ENCODE peak calls at places on chromosomes 7 and 10, in eight cellular contexts. I is anterior cingulate cortex; J is activated T-cell treated with anti-CD3 and anti-CD28 coated beads for 48 hours; R is RPMI8226; Q is LHCN-M2; L is stimulated activated naive B cell treated with anti-CD40 and anti-IgM and Interleukin-4, amounts not matched to agents 10 μg/mL and 1 μg/mL and 100 μg/mL, for 72 hours; P is fibroblast of the aortic adventitia; U is activated effector memory CD4-positive, alpha-beta T cell treated with Interleukin-2 at 50 U/mL for 16 hours. K is an unnamed sample.

GRCh38 chr10:58384536-58384998 is 643 bp upstream of the TFAM start:
- DNase-seq in I (no peak), J (no peak), R (no peak), Q (no peak), L (no peak), P (no peak), U (no peak), K (no peak)

GRCh38 chr10:64430690-64431323 is 909.6 kb downstream of the REEP3 start:
- DNase-seq in I (peak; percentile 2), J (no peak), R (peak; percentile 6), Q (peak; percentile 7), L (no peak), P (no peak), U (no peak), K (no peak)

GRCh38 chr7:151812967-151813366 is 63.9 kb downstream of the PRKAG2 start:
- DNase-seq in I (no peak), J (no peak), R (no peak), Q (no peak), L (no peak), P (no peak), U (no peak), K (no peak)

GRCh38 chr7:98420966-98421612 is 20.2 kb upstream of the BAIAP2L1 start:
- DNase-seq in I (peak; percentile 8), J (peak; percentile 55), R (peak; percentile 91), Q (peak; percentile 31), L (peak; percentile 33), P (no peak), U (peak; percentile 35), K (peak; percentile 19)

GRCh38 chr7:74042746-74043522 is 15.0 kb downstream of the ELN start:
- DNase-seq in I (peak; percentile 27), J (no peak), R (no peak), Q (no peak), L (no peak), P (peak; percentile 37), U (no peak), K (no peak)

GRCh38 chr7:134553976-134554375 is 5.1 kb downstream of the AKR1B15 start:
- DNase-seq in I (no peak), J (no peak), R (peak; percentile 14), Q (peak; percentile 43), L (no peak), P (no peak), U (no peak), K (no peak)

GRCh38 chr10:93907049-93907448 is 13.3 kb downstream of the SLC35G1 start:
- DNase-seq in I (no peak), J (no peak), R (no peak), Q (no peak), L (no peak), P (no peak), U (no peak), K (no peak)

GRCh38 chr7:30726296-30727006 is 25.5 kb upstream of the INMT start:
- DNase-seq in I (no peak), J (no peak), R (no peak), Q (no peak), L (no peak), P (no peak), U (peak; percentile 16), K (no peak)

GRCh38 chr10:31749981-31750850 is 178.4 kb downstream of the ARHGAP12 start:
- DNase-seq in I (peak; percentile 29), J (no peak), R (peak; percentile 45), Q (peak; percentile 88), L (no peak), P (no peak), U (no peak), K (no peak)

GRCh38 chr7:125057974-125058373 is 128.3 kb upstream of the POT1 start:
- DNase-seq in I (no peak), J (no peak), R (no peak), Q (no peak), L (no peak), P (no peak), U (no peak), K (no peak)

GRCh38 chr7:4694653-4695335 is 12.7 kb downstream of the FOXK1 start:
- DNase-seq in I (no peak), J (no peak), R (no peak), Q (peak; percentile 76), L (no peak), P (peak; percentile 96), U (no peak), K (no peak)

GRCh38 chr7:127731431-127732080 is 79.6 kb downstream of the SND1 start:
- DNase-seq in I (no peak), J (no peak), R (no peak), Q (no peak), L (no peak), P (no peak), U (no peak), K (no peak)

GRCh38 chr7:4849390-4849789 is 12.4 kb downstream of the PAPOLB start:
- DNase-seq in I (no peak), J (no peak), R (peak; percentile 50), Q (peak; percentile 14), L (no peak), P (peak; percentile 35), U (no peak), K (no peak)

GRCh38 chr7:117012284-117013174 is 59.2 kb downstream of the ST7 start:
- DNase-seq in I (no peak), J (no peak), R (peak; percentile 39), Q (peak; percentile 54), L (no peak), P (peak; percentile 61), U (no peak), K (no peak)

GRCh38 chr7:28116034-28116433 is 64.6 kb downstream of the JAZF1 start:
- DNase-seq in I (no peak), J (no peak), R (no peak), Q (no peak), L (no peak), P (no peak), U (no peak), K (no peak)

K was measured in activated T-helper 2 cell treated with anti-CD3 and anti-CD28 coated beads, Interferon-gamma antibody, Interleukin-2, Interleukin-4, amounts not matched to agents 10 μg/mL and 5 μg/mL and 100 μg/mL, durations not matched to agents 14 hours and 24 hours and 36 hours.